ENCODE peak calls at places on chromosomes 5 and 9, in five cellular contexts. One of them, this sample, is unnamed.

GRCh38 chr5:80481019-80481893 is 6.6 kb upstream of the FAM151B start:
- DNase-seq in OCI-LY7: peak
- DNase-seq in foreskin fibroblast: peak
- DNase-seq in left ventricle myocardium inferior: no peak
- DNase-seq in AG09309: peak
- DNase-seq in this sample: no peak

GRCh38 chr9:38227061-38227540 is 158.1 kb upstream of the SHB start:
- DNase-seq in OCI-LY7: peak
- DNase-seq in AG09309: peak
- DNase-seq in left ventricle myocardium inferior: no peak
- DNase-seq in foreskin fibroblast: peak
- DNase-seq in this sample: peak

GRCh38 chr5:74396913-74397606 is 243.5 kb downstream of the ENC1 start:
- DNase-seq in AG09309: no peak
- DNase-seq in foreskin fibroblast: no peak
- DNase-seq in left ventricle myocardium inferior: no peak
- DNase-seq in OCI-LY7: no peak
- DNase-seq in this sample: no peak

GRCh38 chr5:137231535-137231934 is 267.6 kb downstream of the SPOCK1 start:
- DNase-seq in left ventricle myocardium inferior: no peak
- DNase-seq in AG09309: no peak
- DNase-seq in OCI-LY7: no peak
- DNase-seq in foreskin fibroblast: peak
- DNase-seq in this sample: no peak

GRCh38 chr5:2696156-2696807 is 55.2 kb downstream of the IRX2 start:
- DNase-seq in OCI-LY7: no peak
- DNase-seq in left ventricle myocardium inferior: no peak
- DNase-seq in foreskin fibroblast: no peak
- DNase-seq in AG09309: no peak
- DNase-seq in this sample: no peak

GRCh38 chr5:155839251-155840037 is 487.5 kb upstream of the SGCD start:
- DNase-seq in AG09309: no peak
- DNase-seq in OCI-LY7: peak
- DNase-seq in foreskin fibroblast: no peak
- DNase-seq in left ventricle myocardium inferior: no peak
- DNase-seq in this sample: no peak

GRCh38 chr5:107966216-107966615 is 295.5 kb upstream of the EFNA5 start:
- DNase-seq in left ventricle myocardium inferior: no peak
- DNase-seq in foreskin fibroblast: peak
- DNase-seq in AG09309: no peak
- DNase-seq in OCI-LY7: no peak
- DNase-seq in this sample: no peak

GRCh38 chr9:86637515-86637914 is 283.3 kb upstream of the TUT7 start:
- DNase-seq in OCI-LY7: peak
- DNase-seq in left ventricle myocardium inferior: peak
- DNase-seq in AG09309: no peak
- DNase-seq in foreskin fibroblast: peak
- DNase-seq in this sample: no peak

GRCh38 chr5:132466453-132467291 is 23.9 kb downstream of the IRF1 start:
- DNase-seq in left ventricle myocardium inferior: peak
- DNase-seq in foreskin fibroblast: peak
- DNase-seq in AG09309: no peak
- DNase-seq in OCI-LY7: peak
- DNase-seq in this sample: no peak

GRCh38 chr5:10797246-10797645 is 36.2 kb upstream of the DAP start:
- DNase-seq in foreskin fibroblast: peak
- DNase-seq in AG09309: no peak
- DNase-seq in OCI-LY7: no peak
- DNase-seq in left ventricle myocardium inferior: no peak
- DNase-seq in this sample: no peak

GRCh38 chr5:10792336-10792735 is 31.3 kb upstream of the DAP start:
- DNase-seq in OCI-LY7: no peak
- DNase-seq in foreskin fibroblast: no peak
- DNase-seq in AG09309: no peak
- DNase-seq in left ventricle myocardium inferior: no peak
- DNase-seq in this sample: no peak

GRCh38 chr5:10789726-10790125 is 28.7 kb upstream of the DAP start:
- DNase-seq in left ventricle myocardium inferior: no peak
- DNase-seq in foreskin fibroblast: peak
- DNase-seq in AG09309: no peak
- DNase-seq in OCI-LY7: no peak
- DNase-seq in this sample: no peak

GRCh38 chr5:10789021-10789420 is 28.0 kb upstream of the DAP start:
- DNase-seq in AG09309: peak
- DNase-seq in foreskin fibroblast: peak
- DNase-seq in left ventricle myocardium inferior: peak
- DNase-seq in OCI-LY7: no peak
- DNase-seq in this sample: peak

GRCh38 chr5:10793785-10794184 is 32.8 kb upstream of the DAP start:
- DNase-seq in left ventricle myocardium inferior: no peak
- DNase-seq in foreskin fibroblast: peak
- DNase-seq in AG09309: no peak
- DNase-seq in OCI-LY7: no peak
- DNase-seq in this sample: no peak
- TF ChIP-seq CTCF in left ventricle myocardium inferior: no peak
- TF ChIP-seq CTCF in foreskin fibroblast: peak
- TF ChIP-seq CTCF in AG09309: no peak
- TF ChIP-seq CTCF in OCI-LY7: no peak
- TF ChIP-seq CTCF in this sample: peak

DNA sequence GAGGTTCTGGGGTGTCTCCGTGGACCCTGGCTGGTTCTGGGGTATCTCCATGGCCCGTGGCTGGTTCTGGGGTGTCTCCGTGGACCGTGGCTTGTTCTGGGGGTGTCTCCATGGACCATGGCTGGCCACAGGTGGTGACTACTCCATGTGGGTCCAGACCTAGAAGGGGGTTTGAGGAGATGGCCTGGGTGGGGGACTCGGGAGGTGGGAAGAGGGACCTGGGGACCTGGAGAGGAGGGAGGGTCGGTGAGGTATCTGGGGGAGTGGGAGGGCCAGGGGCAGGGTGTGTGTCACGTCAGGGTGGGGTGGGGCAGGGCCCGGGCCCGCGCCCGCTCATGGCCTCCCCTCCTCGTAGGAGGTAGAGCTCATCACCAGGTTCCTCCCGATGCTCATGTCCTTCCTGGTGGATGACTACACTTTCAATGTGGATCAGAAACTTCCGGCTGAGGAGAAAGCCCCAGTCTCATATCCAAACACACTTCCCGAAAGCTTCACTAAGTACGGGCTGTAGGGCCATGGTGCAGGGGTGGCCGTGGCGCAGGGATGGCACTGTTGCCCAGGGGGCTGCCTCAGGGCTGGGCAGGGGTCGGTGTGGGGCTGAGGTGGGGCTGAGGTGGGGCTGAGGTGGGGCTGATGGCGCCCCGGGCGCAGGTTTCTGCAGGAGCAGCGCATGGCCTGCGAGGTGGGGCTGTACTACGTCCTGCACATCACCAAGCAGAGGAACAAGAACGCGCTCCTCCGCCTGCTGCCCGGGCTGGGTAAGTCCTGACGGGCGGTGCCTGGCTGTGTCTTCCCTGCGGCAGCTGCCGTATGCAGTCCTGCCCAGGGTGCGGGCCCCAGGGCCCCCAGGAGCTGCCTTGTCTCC is 10.7 kb upstream of the TOR4A start:
- DNase-seq in foreskin fibroblast: no peak
- DNase-seq in left ventricle myocardium inferior: no peak
- DNase-seq in AG09309: no peak
- DNase-seq in OCI-LY7: no peak
- DNase-seq in this sample: no peak
- H3K4me3 ChIP-seq in foreskin fibroblast: no peak
- H3K4me3 ChIP-seq in left ventricle myocardium inferior: no peak
- H3K4me3 ChIP-seq in AG09309: no peak
- H3K4me3 ChIP-seq in OCI-LY7: peak
- H3K4me3 ChIP-seq in this sample: no peak

GRCh38 chr5:176565760-176566288 is 16.7 kb downstream of the CDHR2 start:
- DNase-seq in left ventricle myocardium inferior: no peak
- DNase-seq in AG09309: no peak
- DNase-seq in foreskin fibroblast: no peak
- DNase-seq in OCI-LY7: no peak
- DNase-seq in this sample: no peak

GRCh38 chr5:176573564-176574296 is 24.6 kb downstream of the CDHR2 start:
- DNase-seq in foreskin fibroblast: peak
- DNase-seq in AG09309: no peak
- DNase-seq in left ventricle myocardium inferior: peak
- DNase-seq in OCI-LY7: peak
- DNase-seq in this sample: no peak

GRCh38 chr5:176574297-176574591 is 25.1 kb downstream of the CDHR2 start:
- DNase-seq in left ventricle myocardium inferior: no peak
- DNase-seq in foreskin fibroblast: no peak
- DNase-seq in AG09309: no peak
- DNase-seq in OCI-LY7: no peak
- DNase-seq in this sample: no peak

GRCh38 chr5:176568657-176569056 is 19.5 kb downstream of the CDHR2 start:
- DNase-seq in left ventricle myocardium inferior: no peak
- DNase-seq in AG09309: no peak
- DNase-seq in foreskin fibroblast: no peak
- DNase-seq in OCI-LY7: no peak
- DNase-seq in this sample: no peak

GRCh38 chr5:176570044-176570443 is 20.9 kb downstream of the CDHR2 start:
- DNase-seq in OCI-LY7: peak
- DNase-seq in AG09309: no peak
- DNase-seq in left ventricle myocardium inferior: no peak
- DNase-seq in foreskin fibroblast: peak
- DNase-seq in this sample: no peak
- TF ChIP-seq CTCF in OCI-LY7: peak
- TF ChIP-seq CTCF in AG09309: peak
- TF ChIP-seq CTCF in left ventricle myocardium inferior: no peak
- TF ChIP-seq CTCF in foreskin fibroblast: peak
- TF ChIP-seq CTCF in this sample: no peak

GRCh38 chr9:2264081-2264480 is 248.9 kb downstream of the SMARCA2 start:
- DNase-seq in AG09309: no peak
- DNase-seq in OCI-LY7: no peak
- DNase-seq in foreskin fibroblast: no peak
- DNase-seq in left ventricle myocardium inferior: no peak
- DNase-seq in this sample: no peak

GRCh38 chr9:2262371-2262770 is 247.2 kb downstream of the SMARCA2 start:
- DNase-seq in OCI-LY7: no peak
- DNase-seq in left ventricle myocardium inferior: no peak
- DNase-seq in foreskin fibroblast: no peak
- DNase-seq in AG09309: no peak
- DNase-seq in this sample: no peak

GRCh38 chr9:2261421-2262103 is 246.4 kb downstream of the SMARCA2 start:
- DNase-seq in AG09309: no peak
- DNase-seq in OCI-LY7: no peak
- DNase-seq in left ventricle myocardium inferior: no peak
- DNase-seq in foreskin fibroblast: peak
- DNase-seq in this sample: no peak

GRCh38 chr9:2263665-2264064 is 248.5 kb downstream of the SMARCA2 start:
- DNase-seq in foreskin fibroblast: no peak
- DNase-seq in OCI-LY7: peak
- DNase-seq in left ventricle myocardium inferior: no peak
- DNase-seq in AG09309: no peak
- DNase-seq in this sample: no peak

DNA sequence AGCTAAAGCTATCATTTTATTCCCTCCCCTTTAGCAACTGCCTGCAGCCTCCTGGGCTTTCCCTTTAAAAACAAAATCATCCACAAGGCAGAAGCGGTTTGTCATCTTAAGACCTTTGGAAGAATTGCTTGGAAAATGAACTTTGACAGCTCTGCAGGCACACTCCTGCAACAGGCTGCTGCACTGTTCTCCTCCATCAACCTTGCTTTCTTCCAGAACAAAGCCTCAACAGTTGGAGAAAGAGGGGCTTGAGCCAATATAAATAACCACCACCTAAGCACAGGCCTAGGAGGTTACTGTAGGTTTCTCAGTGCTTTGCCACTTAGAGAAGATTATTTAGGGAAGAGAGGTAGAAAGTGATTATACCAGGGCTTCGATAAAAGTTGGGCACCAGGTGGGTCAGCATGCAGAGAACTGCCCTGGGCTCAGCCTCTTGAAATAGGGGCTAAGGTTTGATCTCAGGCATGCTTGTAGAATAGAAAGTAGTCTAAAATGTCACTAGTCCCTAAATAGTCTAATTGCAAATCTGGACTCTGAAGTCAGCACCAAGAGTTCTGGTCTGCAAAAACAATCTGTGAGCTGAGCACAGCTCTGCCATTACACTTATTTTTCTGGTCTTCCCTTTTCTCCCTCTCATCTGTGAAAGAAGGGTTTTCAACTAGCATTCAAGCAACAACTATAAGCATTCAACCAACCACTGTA is 247.8 kb downstream of the SMARCA2 start:
- DNase-seq in OCI-LY7: no peak
- DNase-seq in AG09309: no peak
- DNase-seq in left ventricle myocardium inferior: no peak
- DNase-seq in foreskin fibroblast: no peak
- DNase-seq in this sample: no peak
- H3K4me3 ChIP-seq in OCI-LY7: no peak
- H3K4me3 ChIP-seq in AG09309: no peak
- H3K4me3 ChIP-seq in left ventricle myocardium inferior: no peak
- H3K4me3 ChIP-seq in foreskin fibroblast: no peak
- H3K4me3 ChIP-seq in this sample: no peak

DNA sequence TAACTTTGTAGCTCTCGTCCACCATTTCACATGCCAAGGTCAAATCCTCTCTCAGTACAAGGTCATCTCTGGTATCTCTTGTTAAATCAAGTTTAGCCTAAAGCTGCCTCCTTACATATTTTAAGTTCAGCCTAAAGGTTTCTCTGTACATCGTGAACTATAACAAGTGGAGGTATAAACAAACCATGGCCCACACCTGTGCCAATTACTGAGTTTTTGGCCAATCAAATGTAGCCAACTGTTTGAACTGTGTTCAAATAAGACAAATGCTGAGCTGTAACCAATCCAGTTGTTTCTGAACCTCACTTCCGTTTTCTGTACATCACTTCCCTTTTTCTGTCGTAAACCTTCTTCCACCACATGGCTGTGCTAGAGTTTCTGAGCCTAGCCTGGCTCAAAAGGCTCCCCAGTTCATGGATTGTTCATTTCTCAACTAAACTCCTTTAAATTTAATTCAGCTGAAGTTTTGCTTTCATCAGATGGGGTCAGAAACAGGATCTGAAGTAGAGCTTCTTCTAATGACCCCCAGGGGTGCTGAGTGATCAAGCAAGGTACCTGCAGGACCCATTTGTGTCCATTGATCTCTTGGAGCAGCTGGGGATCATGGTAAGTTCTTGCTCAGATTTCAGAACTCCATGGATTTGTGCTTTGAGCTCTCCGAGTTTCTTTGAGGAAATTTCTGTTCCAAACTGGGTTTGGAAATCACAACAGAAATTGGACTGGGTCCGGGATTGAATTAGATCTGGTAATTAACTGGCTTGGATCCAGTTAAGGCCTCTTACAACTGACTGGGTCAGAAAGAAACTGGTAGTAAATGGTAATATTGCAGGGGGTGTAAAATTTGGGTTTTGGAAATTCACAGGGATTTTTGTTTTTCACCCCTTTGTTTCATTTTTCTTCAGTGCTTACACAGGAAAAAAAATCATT is 11.0 kb upstream of the NANS start:
- DNase-seq in AG09309: no peak
- DNase-seq in left ventricle myocardium inferior: no peak
- DNase-seq in foreskin fibroblast: no peak
- DNase-seq in OCI-LY7: peak
- DNase-seq in this sample: no peak
- TF ChIP-seq CTCF in AG09309: no peak
- TF ChIP-seq CTCF in left ventricle myocardium inferior: no peak
- TF ChIP-seq CTCF in foreskin fibroblast: no peak
- TF ChIP-seq CTCF in OCI-LY7: peak
- TF ChIP-seq CTCF in this sample: no peak